ENCODE peak calls at places on chromosome 1, in ten cellular contexts. A is tibial artery; I is PC-3; R is hepatocyte; B is cardiac muscle cell; P is MM.1S; V is left ventricle myocardium inferior; S is CD8-positive, alpha-beta T cell; J is Panc1; L is psoas muscle. T is an unnamed sample. For H3K4me1, the result is how much of the 10 kb centered on the place peaks cover.

GRCh38 chr1:241518447-241519307 is 878 bp downstream of the FH start:
- DNase-seq in A (peak), V (no peak), S (peak), B (peak), I (peak), J (no peak), L (no peak), P (peak), R (peak), T (peak)

GRCh38 chr1:217907504-217907903 is 276.4 kb downstream of the SPATA17 start:
- DNase-seq in V (no peak), R (no peak), S (no peak), B (no peak), P (no peak), L (no peak), A (no peak), I (peak), J (no peak), T (no peak)

GRCh38 chr1:223248787-223249175 is 105.7 kb upstream of the TLR5 start:
- DNase-seq in V (no peak), B (no peak), A (no peak), R (no peak), J (no peak), P (peak), L (no peak), S (peak), I (no peak), T (no peak)

GRCh38 chr1:27057801-27058647 is 45.4 kb upstream of the TENT5B start:
- DNase-seq in P (no peak), I (no peak), A (no peak), L (no peak), J (no peak), B (peak), V (no peak), S (no peak), R (no peak), T (peak)

GRCh38 chr1:55930931-55931271 is 648.5 kb downstream of the PLPP3 start:
- DNase-seq in S (no peak), J (no peak), B (no peak), V (no peak), R (no peak), P (no peak), A (no peak), I (no peak), L (no peak), T (no peak)

GRCh38 chr1:244730153-244730933 is 77.4 kb downstream of the DESI2 start:
- DNase-seq in A (no peak), J (no peak), V (peak), L (peak), R (peak), S (peak), I (peak), B (peak), P (no peak), T (no peak)

GRCh38 chr1:4660917-4661594 is 6.6 kb downstream of the AJAP1 start:
- DNase-seq in L (no peak), B (no peak), V (no peak), I (no peak), R (no peak), S (no peak), A (no peak), P (no peak), J (no peak), T (no peak)

GRCh38 chr1:43340559-43340958 is 2.9 kb downstream of the MPL start:
- DNase-seq in S (no peak), P (no peak), V (no peak), A (no peak), B (no peak), J (no peak), I (no peak), L (no peak), R (no peak), T (no peak)

GRCh38 chr1:158329807-158330206 is 1.5 kb downstream of the CD1B start:
- DNase-seq in L (no peak), I (peak), P (peak), V (no peak), B (peak), A (no peak), S (no peak), J (no peak), R (no peak), T (no peak)

GRCh38 chr1:153611024-153611352 is 1.9 kb downstream of the S100A16 start:
- DNase-seq in S (no peak), V (no peak), A (no peak), P (no peak), L (no peak), R (no peak), B (no peak), J (no peak), I (peak), T (no peak)

GRCh38 chr1:162568802-162569201 is 7.3 kb downstream of the UAP1 start:
- DNase-seq in J (no peak), B (no peak), I (peak), V (no peak), A (no peak), R (no peak), S (no peak), L (no peak), P (no peak), T (no peak)

GRCh38 chr1:999797-1000356 is at the start of gene HES4:
- DNase-seq in A (peak), I (peak), R (peak), V (peak), S (no peak), P (no peak), J (no peak), L (peak), B (peak), T (peak)

GRCh38 chr1:31584869-31585735 is 8.8 kb downstream of the TINAGL1 start:
- DNase-seq in J (no peak), S (peak), A (no peak), B (no peak), L (no peak), R (no peak), V (no peak), P (no peak), I (no peak), T (no peak)

GRCh38 chr1:31586376-31587327 is 10.3 kb downstream of the TINAGL1 start:
- DNase-seq in J (no peak), I (no peak), L (no peak), B (no peak), P (no peak), S (peak), V (no peak), A (no peak), R (no peak), T (no peak)

GRCh38 chr1:31583995-31584868 is 7.9 kb downstream of the TINAGL1 start:
- DNase-seq in S (peak), L (peak), R (peak), A (peak), B (peak), J (no peak), P (no peak), V (peak), I (peak), T (peak)

GRCh38 chr1:31587720-31588423 is 11.6 kb downstream of the TINAGL1 start:
- DNase-seq in I (peak), B (peak), A (peak), V (peak), P (peak), R (peak), S (peak), J (no peak), L (peak), T (peak)

GRCh38 chr1:31585736-31586365 is 9.5 kb downstream of the TINAGL1 start:
- DNase-seq in P (no peak), B (no peak), V (no peak), L (no peak), S (no peak), A (no peak), R (no peak), J (no peak), I (no peak), T (no peak)
- H3K27ac ChIP-seq in P (no peak), B (no peak), V (peak), L (no peak), S (no peak), A (peak), R (no peak), J (no peak), I (no peak), T (no peak)

GRCh38 chr1:212295579-212295978 is 10.4 kb downstream of the PPP2R5A start:
- DNase-seq in I (no peak), V (no peak), R (no peak), P (no peak), L (no peak), B (no peak), S (no peak), J (no peak), A (no peak), T (no peak)

GRCh38 chr1:212294983-212295382 is 9.8 kb downstream of the PPP2R5A start:
- DNase-seq in L (no peak), V (no peak), J (no peak), B (no peak), S (no peak), I (no peak), A (no peak), P (no peak), R (no peak), T (no peak)

GRCh38 chr1:212292250-212292924 is 7.2 kb downstream of the PPP2R5A start:
- DNase-seq in J (no peak), V (no peak), L (no peak), I (no peak), S (no peak), A (no peak), P (no peak), R (no peak), B (no peak), T (no peak)

GRCh38 chr1:212291505-212292134 is 6.4 kb downstream of the PPP2R5A start:
- DNase-seq in J (no peak), P (peak), V (no peak), L (no peak), A (no peak), B (peak), R (peak), I (peak), S (no peak), T (peak)

GRCh38 chr1:212293579-212293978 is 8.4 kb downstream of the PPP2R5A start:
- DNase-seq in B (peak), S (no peak), A (no peak), J (no peak), L (no peak), I (no peak), R (peak), V (no peak), P (no peak), T (no peak)
- H3K4me1 ChIP-seq in B (under half), S (half or more), A (under half), J (under half), L (half or more), I (under half), R (under half), V (half or more), P (under half), T (under half)

GRCh38 chr1:2203671-2204383 is 9.3 kb upstream of the FAAP20 start:
- DNase-seq in V (no peak), R (no peak), P (no peak), L (no peak), S (no peak), A (no peak), J (no peak), I (no peak), B (no peak), T (no peak)
- H3K4me3 ChIP-seq in V (peak), R (no peak), P (no peak), L (peak), S (no peak), A (peak), J (no peak), I (peak), B (peak), T (peak)

DNA sequence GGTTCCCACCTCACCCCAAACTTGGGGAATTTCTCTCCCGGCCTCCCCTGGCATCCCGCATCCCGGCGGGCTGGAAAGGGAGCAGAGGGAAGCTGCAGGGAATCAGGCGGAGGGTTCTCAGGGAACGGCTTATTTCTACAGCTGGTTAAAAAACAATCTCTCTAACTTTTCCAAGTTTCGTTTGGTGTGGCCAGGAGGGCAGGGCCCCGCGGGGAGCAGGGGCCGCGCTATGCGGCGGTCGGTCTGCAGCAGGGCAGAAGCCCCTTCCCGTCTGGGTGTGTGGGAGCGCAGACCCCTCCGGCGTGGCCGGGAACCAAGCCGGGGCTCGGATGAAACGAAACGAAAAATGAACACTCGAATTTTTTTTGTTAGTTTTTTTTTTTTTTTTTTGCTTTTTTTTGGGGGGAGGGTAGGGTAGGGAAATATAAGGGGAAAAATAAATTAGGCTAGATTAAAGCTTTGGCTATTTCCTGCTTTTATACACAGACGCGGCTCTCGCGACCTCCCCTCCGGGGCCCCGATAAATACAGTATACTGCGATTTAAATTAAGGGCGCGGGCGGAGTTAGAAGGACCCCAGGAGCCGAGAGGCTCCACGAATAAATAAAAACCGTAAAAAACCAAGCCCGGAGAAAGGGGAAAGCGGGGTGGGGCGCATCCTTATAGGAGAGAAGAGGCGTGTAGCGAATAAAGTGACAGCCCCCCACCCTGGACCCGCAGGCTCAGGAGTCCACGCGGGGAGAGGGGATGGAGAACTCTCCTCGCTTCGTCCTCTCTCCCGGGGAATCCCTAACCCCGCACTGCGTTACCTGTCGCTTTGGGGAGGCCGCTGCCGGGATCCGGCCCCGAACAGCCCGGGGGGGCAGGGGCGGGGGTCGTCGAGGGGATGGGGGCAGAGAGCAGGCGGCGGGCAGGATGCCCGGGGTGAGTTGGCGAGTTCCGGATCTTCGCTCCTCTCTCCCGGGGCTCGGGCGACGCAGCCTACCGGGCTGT is 2.1 kb downstream of the POU3F1 start:
- DNase-seq in P (no peak), B (no peak), A (no peak), J (no peak), S (no peak), L (no peak), I (no peak), V (no peak), R (no peak), T (no peak)
- H3K27ac ChIP-seq in P (no peak), B (no peak), A (no peak), J (no peak), S (no peak), L (no peak), I (no peak), V (no peak), R (no peak), T (no peak)

GRCh38 chr1:9672444-9672843 is 20.9 kb downstream of the PIK3CD start:
- DNase-seq in R (no peak), I (no peak), B (no peak), J (no peak), S (no peak), P (no peak), L (no peak), A (no peak), V (no peak), T (no peak)
- H3K4me1 ChIP-seq in R (under half), I (under half), B (under half), J (under half), S (half or more), P (under half), L (under half), A (under half), V (under half), T (under half)

GRCh38 chr1:28509705-28510349 is 4.0 kb downstream of the RCC1 start:
- DNase-seq in B (peak), L (no peak), A (no peak), S (no peak), P (no peak), J (no peak), R (no peak), I (no peak), V (no peak), T (peak)

GRCh38 chr1:28508435-28508754 is 2.6 kb downstream of the RCC1 start:
- DNase-seq in R (no peak), B (peak), I (no peak), A (no peak), L (no peak), S (no peak), P (no peak), J (no peak), V (no peak), T (no peak)

GRCh38 chr1:28507247-28507645 is 1.4 kb downstream of the RCC1 start:
- DNase-seq in I (no peak), B (peak), S (no peak), L (no peak), R (no peak), V (no peak), J (no peak), P (peak), A (no peak), T (no peak)

GRCh38 chr1:28506907-28507246 is 1.0 kb downstream of the RCC1 start:
- DNase-seq in J (no peak), S (no peak), R (no peak), L (no peak), A (no peak), B (no peak), P (no peak), I (no peak), V (no peak), T (no peak)

DNA sequence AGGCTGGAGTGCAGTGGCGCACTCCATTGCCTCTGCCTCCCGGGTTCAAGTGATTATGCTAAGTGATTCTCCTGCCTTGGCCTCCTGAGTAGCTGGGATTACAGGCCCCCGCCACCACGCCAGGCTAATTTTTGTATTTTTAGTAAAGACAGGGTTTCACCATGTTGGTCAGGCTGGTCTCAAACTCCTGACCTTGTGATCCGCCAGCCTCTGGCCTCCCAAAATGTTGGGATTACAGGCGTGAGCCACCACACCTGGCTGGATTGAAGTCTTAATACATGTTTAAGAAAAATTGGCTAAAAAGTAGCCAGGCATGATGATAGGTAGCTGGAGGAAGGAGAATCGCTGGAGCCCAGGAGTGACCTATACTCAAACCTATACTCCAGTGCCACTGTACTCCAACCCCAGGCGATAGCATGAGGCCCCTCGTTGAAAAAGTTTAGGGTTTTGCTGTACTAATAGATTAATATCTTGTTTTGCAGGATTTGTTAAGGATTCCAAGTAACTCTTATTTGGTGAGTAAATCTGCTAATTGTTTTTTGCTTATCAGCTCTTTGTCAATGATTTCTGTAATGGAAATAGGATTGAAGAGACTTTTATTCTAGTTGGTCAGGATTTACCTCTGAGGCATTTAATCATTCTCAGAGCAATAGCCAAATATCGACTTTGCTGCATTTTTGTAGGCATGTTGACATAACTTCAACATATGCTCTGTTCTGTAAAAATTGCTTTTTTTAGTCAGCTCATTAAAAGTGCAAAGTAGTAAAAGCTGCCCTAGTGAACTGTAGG is 2.0 kb downstream of the RCC1 start:
- DNase-seq in V (no peak), R (no peak), B (peak), S (no peak), L (no peak), P (no peak), J (no peak), A (no peak), I (no peak), T (no peak)
- H3K4me3 ChIP-seq in V (peak), R (peak), B (peak), S (peak), L (peak), P (peak), J (peak), A (peak), I (peak), T (peak)

DNA sequence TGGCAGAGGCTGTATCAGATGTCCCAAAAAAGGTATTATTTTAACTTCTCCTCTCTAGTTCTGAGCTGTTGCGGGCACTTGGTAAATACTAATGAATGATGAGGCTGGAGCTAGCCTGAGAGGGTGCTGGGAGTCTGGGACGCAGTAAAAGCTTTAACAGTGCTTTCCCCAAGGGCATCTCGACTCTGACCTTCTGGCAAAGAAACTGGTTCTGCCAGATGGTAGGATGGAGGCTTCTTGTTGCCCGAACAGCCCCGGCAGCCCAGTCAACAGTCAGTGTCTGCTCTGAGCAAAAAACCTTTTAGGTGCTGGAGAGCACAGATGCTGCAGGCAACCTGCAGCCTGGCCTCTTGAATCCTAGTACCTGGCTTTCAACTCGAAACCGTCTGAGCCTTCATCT is 2.5 kb upstream of the PNRC2 start:
- DNase-seq in L (no peak), P (no peak), B (no peak), I (peak), J (no peak), R (peak), S (no peak), V (no peak), A (no peak), T (no peak)
- H3K27ac ChIP-seq in L (peak), P (no peak), B (no peak), I (peak), J (peak), R (no peak), S (no peak), V (peak), A (no peak), T (no peak)

GRCh38 chr1:224432141-224432540 is 2.5 kb downstream of the WDR26 start:
- DNase-seq in J (no peak), S (no peak), L (no peak), V (no peak), R (no peak), P (no peak), A (no peak), B (peak), I (no peak), T (no peak)

GRCh38 chr1:224430511-224431113 is 4.0 kb downstream of the WDR26 start:
- DNase-seq in J (no peak), S (no peak), V (no peak), R (peak), P (peak), L (no peak), A (no peak), I (peak), B (peak), T (peak)

GRCh38 chr1:224432672-224433040 is 1.9 kb downstream of the WDR26 start:
- DNase-seq in V (no peak), A (no peak), I (no peak), P (peak), B (peak), R (peak), L (no peak), J (no peak), S (no peak), T (peak)

GRCh38 chr1:224433041-224433670 is 1.4 kb downstream of the WDR26 start:
- DNase-seq in V (no peak), S (peak), P (peak), I (no peak), A (peak), J (no peak), R (peak), L (no peak), B (peak), T (peak)

GRCh38 chr1:224431726-224432125 is 2.9 kb downstream of the WDR26 start:
- DNase-seq in I (no peak), B (no peak), L (no peak), A (no peak), V (no peak), R (no peak), S (no peak), J (no peak), P (no peak), T (no peak)
- H3K4me1 ChIP-seq in I (half or more), B (under half), L (half or more), A (under half), V (half or more), R (under half), S (half or more), J (under half), P (under half), T (under half)